ENCODE peak calls at places on chromosomes 16 and 17, in nine cellular contexts. O is stimulated activated CD8-positive, alpha-beta memory T cell treated with anti-CD3 and anti-CD28 coated beads, Interleukin-12 subunit alpha, Interleukin-12 subunit beta, amount 100 ng/mL, for 4 hours; L is fibroblast of lung; U is stimulated activated CD4-positive, alpha-beta T cell treated with anti-CD3 and anti-CD28 coated beads, Interleukin-1b, Interleukin-23, amount 100 ng/mL, for 24 hours; Z is NCI-H1105; V is prostate gland; I is kidney tubule cell; K is ACHN; E is effector memory CD8-positive, alpha-beta T cell. X is an unnamed sample.

GRCh38 chr16:10078541-10078949 is 103.7 kb downstream of the GRIN2A start:
- DNase-seq in Z (no peak), L (peak), V (no peak), I (no peak), U (no peak), E (no peak), O (no peak), K (no peak), X (no peak)

GRCh38 chr17:17523001-17523713 is 27.0 kb upstream of the RASD1 start:
- DNase-seq in K (no peak), E (no peak), O (no peak), U (no peak), Z (peak), L (no peak), V (no peak), I (no peak), X (peak)

GRCh38 chr16:2843526-2843925 is 13.4 kb downstream of the ZG16B start:
- DNase-seq in K (no peak), L (no peak), U (no peak), I (no peak), O (no peak), Z (no peak), V (no peak), E (no peak), X (no peak)

GRCh38 chr17:12821376-12821940 is 32.2 kb downstream of the ARHGAP44 start:
- DNase-seq in L (no peak), Z (no peak), E (no peak), I (no peak), V (peak), U (no peak), K (no peak), O (no peak), X (peak)

GRCh38 chr16:82294874-82295273 is 124.8 kb upstream of the MPHOSPH6 start:
- DNase-seq in K (no peak), E (no peak), V (no peak), Z (no peak), I (no peak), L (no peak), O (no peak), U (no peak), X (no peak)

GRCh38 chr17:48100160-48100559 is 1.1 kb downstream of the CBX1 start:
- DNase-seq in Z (no peak), O (no peak), V (no peak), K (peak), L (peak), U (no peak), I (peak), E (no peak), X (no peak)

GRCh38 chr16:87465306-87465705 is 27.5 kb downstream of the ZCCHC14 start:
- DNase-seq in E (no peak), L (peak), U (no peak), V (peak), K (peak), I (peak), Z (no peak), O (no peak), X (peak)

GRCh38 chr17:34816806-34817205 is 144.5 kb downstream of the CCT6B start:
- DNase-seq in E (no peak), U (no peak), I (no peak), L (no peak), Z (no peak), O (no peak), V (no peak), K (no peak), X (no peak)

GRCh38 chr17:74373838-74374606 is 6.7 kb downstream of the GPR142 start:
- DNase-seq in V (no peak), Z (no peak), L (no peak), K (no peak), I (no peak), O (no peak), E (no peak), U (no peak), X (no peak)

GRCh38 chr17:16622540-16623277 is 30.9 kb downstream of the ZNF624 start:
- DNase-seq in O (no peak), V (no peak), E (no peak), I (no peak), L (no peak), Z (no peak), U (no peak), K (no peak), X (no peak)

GRCh38 chr17:83119987-83120864 is 40.8 kb downstream of the METRNL start:
- DNase-seq in K (no peak), E (no peak), L (no peak), O (no peak), U (no peak), I (no peak), V (no peak), Z (no peak), X (no peak)

X was measured in MCF 10A.